ENCODE peak calls at places on chromosomes 7 and 10, in nine cellular contexts. Y is NB4; Z is astrocyte of the spinal cord; U is DND-41; H is brain microvascular endothelial cell; G is heart right ventricle; E is BJ; I is fibroblast of mammary gland; K is CD8-positive, alpha-beta T cell. W is an unnamed sample.

GRCh38 chr7:37824987-37825509 is 23.3 kb upstream of the NME8 start:
- DNase-seq in G (no peak), H (no peak), Y (no peak), U (no peak), E (no peak), K (no peak), Z (no peak), I (no peak), W (no peak)

GRCh38 chr7:112160130-112160770 is 45.9 kb downstream of the DOCK4 start:
- DNase-seq in Y (no peak), H (peak; percentile 51), G (no peak), Z (peak; percentile 52), E (no peak), U (no peak), I (peak; percentile 21), K (no peak), W (peak; percentile 59)

GRCh38 chr10:66167816-66168215 is 758.0 kb upstream of the LRRTM3 start:
- DNase-seq in Y (no peak), I (no peak), K (no peak), U (no peak), E (no peak), H (peak; percentile 65), G (no peak), Z (peak; percentile 60), W (peak; percentile 39)

GRCh38 chr7:2306688-2307087 is 7.6 kb downstream of the SNX8 start:
- DNase-seq in I (no peak), E (no peak), Y (no peak), Z (no peak), U (no peak), G (no peak), H (no peak), K (no peak), W (peak; percentile 42)

GRCh38 chr10:29056729-29057128 is 232.1 kb upstream of the LYZL1 start:
- DNase-seq in I (no peak), G (no peak), K (no peak), H (no peak), U (no peak), Y (no peak), E (no peak), Z (no peak), W (no peak)

GRCh38 chr7:142263598-142264380 is 5.9 kb upstream of the PRSS58 start:
- DNase-seq in G (no peak), U (no peak), Z (peak; percentile 32), Y (no peak), E (no peak), I (peak; percentile 76), H (peak; percentile 47), K (no peak), W (peak; percentile 20)

GRCh38 chr7:151690597-151690996 is 170.9 kb upstream of the RHEB start:
- DNase-seq in G (no peak), E (no peak), H (peak; percentile 64), I (peak; percentile 24), K (no peak), Y (no peak), Z (no peak), U (no peak), W (peak; percentile 63)

GRCh38 chr7:8618441-8619070 is 185.1 kb downstream of the NXPH1 start:
- DNase-seq in K (no peak), Y (no peak), G (no peak), U (no peak), H (no peak), Z (no peak), I (no peak), E (no peak), W (no peak)

GRCh38 chr7:3598855-3599254 is 297.8 kb downstream of the SDK1 start:
- DNase-seq in U (no peak), E (no peak), Z (no peak), I (no peak), G (no peak), K (no peak), Y (no peak), H (no peak), W (no peak)

GRCh38 chr10:60806951-60807350 is 28.7 kb downstream of the CDK1 start:
- DNase-seq in E (no peak), G (no peak), H (no peak), K (no peak), I (no peak), Y (no peak), U (no peak), Z (no peak), W (no peak)

GRCh38 chr7:141999219-141999618 is 3.5 kb downstream of the MGAM start:
- DNase-seq in E (no peak), H (no peak), U (no peak), Y (no peak), I (no peak), G (no peak), Z (no peak), K (no peak), W (no peak)

GRCh38 chr10:45278860-45279498 is 36.4 kb downstream of the OR13A1 start:
- DNase-seq in G (no peak), Z (no peak), E (no peak), U (no peak), I (no peak), K (no peak), Y (no peak), H (no peak), W (no peak)

GRCh38 chr7:55516399-55516798 is 55.9 kb downstream of the VOPP1 start:
- DNase-seq in I (no peak), G (no peak), U (no peak), E (no peak), Y (no peak), H (no peak), Z (no peak), K (no peak), W (no peak)

GRCh38 chr7:1233328-1234048 is 816 bp downstream of the UNCX start:
- DNase-seq in H (no peak), G (no peak), E (no peak), U (no peak), Z (no peak), I (no peak), K (no peak), Y (peak; percentile 87), W (no peak)

GRCh38 chr7:158164101-158165095 is 423.2 kb downstream of the PTPRN2 start:
- DNase-seq in K (no peak), G (no peak), U (no peak), I (no peak), H (no peak), E (no peak), Y (no peak), Z (no peak), W (no peak)

GRCh38 chr10:128704716-128705115 is 578.5 kb upstream of the MKI67 start:
- DNase-seq in G (no peak), U (no peak), H (no peak), E (no peak), I (no peak), Y (no peak), K (no peak), Z (no peak), W (no peak)

GRCh38 chr7:101234636-101235035 is 3.0 kb downstream of the CLDN15 start:
- DNase-seq in G (no peak), I (no peak), Z (no peak), H (no peak), E (no peak), K (no peak), Y (no peak), U (no peak), W (no peak)
- H3K4me3 ChIP-seq in G (no peak overlapping the region), I (no peak overlapping the region), Z (no peak overlapping the region), H (no peak overlapping the region), E (no peak overlapping the region), K (no peak overlapping the region), Y (no peak overlapping the region), U (no peak overlapping the region), W (no peak overlapping the region)

DNA sequence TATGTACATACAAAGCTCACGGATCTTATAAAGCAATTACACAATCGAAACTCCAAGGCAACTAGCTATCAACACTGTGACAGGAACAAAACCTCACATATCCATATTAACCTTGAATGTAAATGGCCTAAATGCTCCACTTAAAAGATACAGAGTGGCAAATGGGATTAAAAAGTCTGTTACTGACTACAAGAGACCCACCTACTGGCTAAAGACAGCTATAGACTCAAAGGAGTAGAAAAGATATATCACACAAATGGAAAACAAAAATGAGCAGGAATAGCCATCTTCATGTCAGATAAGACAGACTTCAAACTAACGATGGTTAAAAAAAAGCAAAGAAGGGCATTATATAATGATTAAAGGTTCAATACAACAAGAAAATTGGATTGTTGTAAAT is 246.7 kb downstream of the ADRA2A start:
- DNase-seq in I (peak; percentile 1), U (no peak), Z (no peak), Y (peak; percentile 7), H (no peak), E (no peak), K (no peak), G (no peak), W (peak; percentile 10)
- TF ChIP-seq CTCF in I (no peak), U (no peak), Z (no peak), Y (no peak), H (no peak), E (peak; percentile 28), K (no peak), G (no peak), W (no peak)

GRCh38 chr10:32982911-32983310 is 24.9 kb upstream of the ITGB1 start:
- DNase-seq in K (no peak), Y (no peak), I (peak; percentile 71), U (no peak), H (no peak), Z (no peak), G (no peak), E (no peak), W (no peak)

GRCh38 chr10:32982293-32982709 is 24.3 kb upstream of the ITGB1 start:
- DNase-seq in G (no peak), Z (peak; percentile 93), E (peak; percentile 74), I (peak; percentile 94), H (peak; percentile 94), Y (no peak), U (no peak), K (no peak), W (peak; percentile 90)

GRCh38 chr10:32980558-32981468 is 22.8 kb upstream of the ITGB1 start:
- DNase-seq in G (peak; percentile 87), I (peak; percentile 100), E (peak; percentile 90), U (peak; percentile 86), Y (peak; percentile 95), K (peak; percentile 61), Z (peak; percentile 99), H (peak; percentile 99), W (peak; percentile 98)

GRCh38 chr10:32980242-32980557 is 22.2 kb upstream of the ITGB1 start:
- DNase-seq in U (no peak), G (no peak), Y (no peak), H (no peak), E (no peak), I (no peak), Z (no peak), K (no peak), W (no peak)

DNA sequence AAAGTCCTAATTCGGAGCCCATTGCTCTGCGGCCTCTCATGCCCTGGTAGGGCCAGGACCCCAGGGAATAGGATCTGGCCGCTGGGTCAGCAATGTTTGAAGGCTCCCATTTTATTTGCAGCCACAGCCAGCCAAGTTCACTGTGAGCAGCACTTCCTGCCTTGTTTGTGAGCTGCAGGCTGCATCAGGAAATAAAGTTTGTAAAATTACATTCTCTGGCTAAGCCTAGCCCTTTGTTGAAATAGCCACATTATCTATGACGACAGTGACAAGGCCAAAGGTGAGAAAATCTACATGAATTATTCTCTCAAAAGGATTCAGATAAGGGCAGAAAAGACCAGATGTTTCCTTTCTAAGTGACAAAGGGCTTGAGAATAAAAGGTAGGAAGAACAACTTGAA is 23.7 kb upstream of the ITGB1 start:
- DNase-seq in Y (peak; percentile 47), E (no peak), Z (peak; percentile 58), G (peak; percentile 55), H (peak; percentile 68), U (peak; percentile 13), I (peak; percentile 71), K (no peak), W (peak; percentile 58)
- H3K4me3 ChIP-seq in Y (no peak overlapping the region), E (no peak overlapping the region), Z (no peak overlapping the region), G (no peak overlapping the region), H (no peak overlapping the region), U (no peak overlapping the region), I (no peak overlapping the region), K (no peak overlapping the region), W (no peak overlapping the region)

GRCh38 chr10:103062854-103063642 is 130.0 kb downstream of the NT5C2 start:
- DNase-seq in U (no peak), I (no peak), Z (no peak), E (no peak), Y (no peak), K (no peak), H (no peak), G (no peak), W (no peak)
- TF ChIP-seq CTCF in U (no peak), I (no peak), Z (peak; percentile 14), E (no peak), Y (no peak), K (no peak), H (peak; percentile 37), G (peak; percentile 22), W (no peak)

W was measured in choroid plexus epithelial cell.